ENCODE peak calls at places on chromosomes 6 and 20, in nine cellular contexts. One of them, this sample, is unnamed.

GRCh38 chr6:70520575-70520974 is 46.2 kb upstream of the SDHAF4 start:
- DNase-seq in heart right ventricle: no peak
- DNase-seq in germinal center: peak
- DNase-seq in central memory CD8-positive, alpha-beta T cell: no peak
- DNase-seq in BE2C: no peak
- DNase-seq in activated naive CD4-positive, alpha-beta T cell treated with anti-CD3 and anti-CD28 coated beads for 36 hours: peak
- DNase-seq in left cardiac atrium: no peak
- DNase-seq in OCI-LY7: peak
- DNase-seq in activated CD4-positive, alpha-beta T cell treated with anti-CD3 and anti-CD28 coated beads, Interleukin-2, amount 50 U/mL, for 1 hour: no peak
- DNase-seq in this sample: no peak

GRCh38 chr20:35394271-35394670 is 17.5 kb downstream of the UQCC1 start:
- DNase-seq in left cardiac atrium: no peak
- DNase-seq in central memory CD8-positive, alpha-beta T cell: no peak
- DNase-seq in activated CD4-positive, alpha-beta T cell treated with anti-CD3 and anti-CD28 coated beads, Interleukin-2, amount 50 U/mL, for 1 hour: no peak
- DNase-seq in OCI-LY7: no peak
- DNase-seq in heart right ventricle: no peak
- DNase-seq in germinal center: no peak
- DNase-seq in activated naive CD4-positive, alpha-beta T cell treated with anti-CD3 and anti-CD28 coated beads for 36 hours: no peak
- DNase-seq in BE2C: no peak
- DNase-seq in this sample: no peak

GRCh38 chr6:37882724-37883413 is 63.3 kb downstream of the ZFAND3 start:
- DNase-seq in central memory CD8-positive, alpha-beta T cell: no peak
- DNase-seq in activated CD4-positive, alpha-beta T cell treated with anti-CD3 and anti-CD28 coated beads, Interleukin-2, amount 50 U/mL, for 1 hour: no peak
- DNase-seq in OCI-LY7: no peak
- DNase-seq in germinal center: no peak
- DNase-seq in BE2C: no peak
- DNase-seq in left cardiac atrium: no peak
- DNase-seq in heart right ventricle: no peak
- DNase-seq in activated naive CD4-positive, alpha-beta T cell treated with anti-CD3 and anti-CD28 coated beads for 36 hours: no peak
- DNase-seq in this sample: no peak

GRCh38 chr6:167827062-167827587 is 414 bp downstream of the AFDN start:
- DNase-seq in BE2C: no peak
- DNase-seq in OCI-LY7: peak
- DNase-seq in germinal center: no peak
- DNase-seq in activated CD4-positive, alpha-beta T cell treated with anti-CD3 and anti-CD28 coated beads, Interleukin-2, amount 50 U/mL, for 1 hour: no peak
- DNase-seq in central memory CD8-positive, alpha-beta T cell: no peak
- DNase-seq in activated naive CD4-positive, alpha-beta T cell treated with anti-CD3 and anti-CD28 coated beads for 36 hours: no peak
- DNase-seq in heart right ventricle: peak
- DNase-seq in left cardiac atrium: peak
- DNase-seq in this sample: no peak

GRCh38 chr20:17611540-17612286 is 41.8 kb downstream of the DSTN start:
- DNase-seq in activated naive CD4-positive, alpha-beta T cell treated with anti-CD3 and anti-CD28 coated beads for 36 hours: no peak
- DNase-seq in OCI-LY7: peak
- DNase-seq in left cardiac atrium: peak
- DNase-seq in germinal center: no peak
- DNase-seq in BE2C: no peak
- DNase-seq in central memory CD8-positive, alpha-beta T cell: no peak
- DNase-seq in heart right ventricle: no peak
- DNase-seq in activated CD4-positive, alpha-beta T cell treated with anti-CD3 and anti-CD28 coated beads, Interleukin-2, amount 50 U/mL, for 1 hour: no peak
- DNase-seq in this sample: no peak

GRCh38 chr20:38825901-38826625 is 20.6 kb downstream of the PPP1R16B start:
- DNase-seq in BE2C: no peak
- DNase-seq in OCI-LY7: no peak
- DNase-seq in heart right ventricle: no peak
- DNase-seq in germinal center: no peak
- DNase-seq in activated naive CD4-positive, alpha-beta T cell treated with anti-CD3 and anti-CD28 coated beads for 36 hours: no peak
- DNase-seq in activated CD4-positive, alpha-beta T cell treated with anti-CD3 and anti-CD28 coated beads, Interleukin-2, amount 50 U/mL, for 1 hour: no peak
- DNase-seq in left cardiac atrium: no peak
- DNase-seq in central memory CD8-positive, alpha-beta T cell: no peak
- DNase-seq in this sample: no peak

GRCh38 chr20:59064214-59064722 is 21.7 kb upstream of the PRELID3B start:
- DNase-seq in activated CD4-positive, alpha-beta T cell treated with anti-CD3 and anti-CD28 coated beads, Interleukin-2, amount 50 U/mL, for 1 hour: no peak
- DNase-seq in germinal center: no peak
- DNase-seq in OCI-LY7: no peak
- DNase-seq in central memory CD8-positive, alpha-beta T cell: no peak
- DNase-seq in BE2C: no peak
- DNase-seq in heart right ventricle: no peak
- DNase-seq in left cardiac atrium: no peak
- DNase-seq in activated naive CD4-positive, alpha-beta T cell treated with anti-CD3 and anti-CD28 coated beads for 36 hours: no peak
- DNase-seq in this sample: no peak

GRCh38 chr20:48709744-48710143 is 118.1 kb downstream of the PREX1 start:
- DNase-seq in activated CD4-positive, alpha-beta T cell treated with anti-CD3 and anti-CD28 coated beads, Interleukin-2, amount 50 U/mL, for 1 hour: no peak
- DNase-seq in activated naive CD4-positive, alpha-beta T cell treated with anti-CD3 and anti-CD28 coated beads for 36 hours: no peak
- DNase-seq in germinal center: no peak
- DNase-seq in central memory CD8-positive, alpha-beta T cell: no peak
- DNase-seq in BE2C: no peak
- DNase-seq in left cardiac atrium: no peak
- DNase-seq in OCI-LY7: no peak
- DNase-seq in heart right ventricle: no peak
- DNase-seq in this sample: no peak

GRCh38 chr20:45303586-45304463 is 2.8 kb upstream of the RBPJL start:
- DNase-seq in OCI-LY7: no peak
- DNase-seq in germinal center: no peak
- DNase-seq in left cardiac atrium: no peak
- DNase-seq in heart right ventricle: no peak
- DNase-seq in activated CD4-positive, alpha-beta T cell treated with anti-CD3 and anti-CD28 coated beads, Interleukin-2, amount 50 U/mL, for 1 hour: no peak
- DNase-seq in central memory CD8-positive, alpha-beta T cell: no peak
- DNase-seq in activated naive CD4-positive, alpha-beta T cell treated with anti-CD3 and anti-CD28 coated beads for 36 hours: no peak
- DNase-seq in BE2C: no peak
- DNase-seq in this sample: no peak

GRCh38 chr20:29878281-29878741 is 1379.2 kb upstream of the DEFB115 start:
- DNase-seq in activated CD4-positive, alpha-beta T cell treated with anti-CD3 and anti-CD28 coated beads, Interleukin-2, amount 50 U/mL, for 1 hour: no peak
- DNase-seq in OCI-LY7: no peak
- DNase-seq in left cardiac atrium: no peak
- DNase-seq in BE2C: peak
- DNase-seq in central memory CD8-positive, alpha-beta T cell: no peak
- DNase-seq in heart right ventricle: peak
- DNase-seq in activated naive CD4-positive, alpha-beta T cell treated with anti-CD3 and anti-CD28 coated beads for 36 hours: no peak
- DNase-seq in germinal center: no peak
- DNase-seq in this sample: peak

GRCh38 chr6:151385177-151385576 is 6.2 kb downstream of the ZBTB2 start:
- DNase-seq in activated CD4-positive, alpha-beta T cell treated with anti-CD3 and anti-CD28 coated beads, Interleukin-2, amount 50 U/mL, for 1 hour: no peak
- DNase-seq in left cardiac atrium: no peak
- DNase-seq in heart right ventricle: no peak
- DNase-seq in activated naive CD4-positive, alpha-beta T cell treated with anti-CD3 and anti-CD28 coated beads for 36 hours: no peak
- DNase-seq in central memory CD8-positive, alpha-beta T cell: no peak
- DNase-seq in BE2C: no peak
- DNase-seq in OCI-LY7: no peak
- DNase-seq in germinal center: no peak
- DNase-seq in this sample: no peak

GRCh38 chr6:155265843-155266535 is 2.2 kb downstream of the CLDN20 start:
- DNase-seq in left cardiac atrium: no peak
- DNase-seq in germinal center: no peak
- DNase-seq in activated CD4-positive, alpha-beta T cell treated with anti-CD3 and anti-CD28 coated beads, Interleukin-2, amount 50 U/mL, for 1 hour: no peak
- DNase-seq in BE2C: no peak
- DNase-seq in heart right ventricle: no peak
- DNase-seq in OCI-LY7: no peak
- DNase-seq in activated naive CD4-positive, alpha-beta T cell treated with anti-CD3 and anti-CD28 coated beads for 36 hours: no peak
- DNase-seq in central memory CD8-positive, alpha-beta T cell: no peak
- DNase-seq in this sample: no peak

GRCh38 chr20:20685635-20686034 is 26.8 kb downstream of the RALGAPA2 start:
- DNase-seq in left cardiac atrium: no peak
- DNase-seq in activated naive CD4-positive, alpha-beta T cell treated with anti-CD3 and anti-CD28 coated beads for 36 hours: no peak
- DNase-seq in germinal center: no peak
- DNase-seq in activated CD4-positive, alpha-beta T cell treated with anti-CD3 and anti-CD28 coated beads, Interleukin-2, amount 50 U/mL, for 1 hour: no peak
- DNase-seq in heart right ventricle: no peak
- DNase-seq in BE2C: no peak
- DNase-seq in central memory CD8-positive, alpha-beta T cell: no peak
- DNase-seq in OCI-LY7: no peak
- DNase-seq in this sample: no peak

GRCh38 chr20:63032861-63033634 is 26.3 kb upstream of the BHLHE23 start:
- DNase-seq in BE2C: no peak
- DNase-seq in OCI-LY7: peak
- DNase-seq in activated CD4-positive, alpha-beta T cell treated with anti-CD3 and anti-CD28 coated beads, Interleukin-2, amount 50 U/mL, for 1 hour: no peak
- DNase-seq in left cardiac atrium: no peak
- DNase-seq in activated naive CD4-positive, alpha-beta T cell treated with anti-CD3 and anti-CD28 coated beads for 36 hours: no peak
- DNase-seq in central memory CD8-positive, alpha-beta T cell: no peak
- DNase-seq in heart right ventricle: peak
- DNase-seq in germinal center: peak
- DNase-seq in this sample: no peak

GRCh38 chr20:64238115-64238825 is 17.3 kb upstream of the PCMTD2 start:
- DNase-seq in heart right ventricle: no peak
- DNase-seq in activated naive CD4-positive, alpha-beta T cell treated with anti-CD3 and anti-CD28 coated beads for 36 hours: no peak
- DNase-seq in BE2C: no peak
- DNase-seq in activated CD4-positive, alpha-beta T cell treated with anti-CD3 and anti-CD28 coated beads, Interleukin-2, amount 50 U/mL, for 1 hour: no peak
- DNase-seq in germinal center: no peak
- DNase-seq in central memory CD8-positive, alpha-beta T cell: no peak
- DNase-seq in left cardiac atrium: no peak
- DNase-seq in OCI-LY7: no peak
- DNase-seq in this sample: peak

GRCh38 chr6:33199687-33200233 is 705 bp downstream of the RXRB start:
- DNase-seq in BE2C: no peak
- DNase-seq in activated naive CD4-positive, alpha-beta T cell treated with anti-CD3 and anti-CD28 coated beads for 36 hours: peak
- DNase-seq in central memory CD8-positive, alpha-beta T cell: no peak
- DNase-seq in activated CD4-positive, alpha-beta T cell treated with anti-CD3 and anti-CD28 coated beads, Interleukin-2, amount 50 U/mL, for 1 hour: no peak
- DNase-seq in OCI-LY7: peak
- DNase-seq in heart right ventricle: peak
- DNase-seq in germinal center: peak
- DNase-seq in left cardiac atrium: peak
- DNase-seq in this sample: peak

GRCh38 chr6:168562576-168563151 is 121.7 kb downstream of the SMOC2 start:
- DNase-seq in heart right ventricle: no peak
- DNase-seq in activated CD4-positive, alpha-beta T cell treated with anti-CD3 and anti-CD28 coated beads, Interleukin-2, amount 50 U/mL, for 1 hour: no peak
- DNase-seq in central memory CD8-positive, alpha-beta T cell: no peak
- DNase-seq in BE2C: no peak
- DNase-seq in left cardiac atrium: no peak
- DNase-seq in OCI-LY7: no peak
- DNase-seq in activated naive CD4-positive, alpha-beta T cell treated with anti-CD3 and anti-CD28 coated beads for 36 hours: no peak
- DNase-seq in germinal center: no peak
- DNase-seq in this sample: no peak

GRCh38 chr6:21436625-21437024 is 156.9 kb upstream of the SOX4 start:
- DNase-seq in left cardiac atrium: no peak
- DNase-seq in OCI-LY7: no peak
- DNase-seq in activated CD4-positive, alpha-beta T cell treated with anti-CD3 and anti-CD28 coated beads, Interleukin-2, amount 50 U/mL, for 1 hour: no peak
- DNase-seq in heart right ventricle: no peak
- DNase-seq in activated naive CD4-positive, alpha-beta T cell treated with anti-CD3 and anti-CD28 coated beads for 36 hours: no peak
- DNase-seq in central memory CD8-positive, alpha-beta T cell: no peak
- DNase-seq in BE2C: no peak
- DNase-seq in germinal center: no peak
- DNase-seq in this sample: no peak

GRCh38 chr6:122903266-122903915 is 92.6 kb upstream of the CLVS2 start:
- DNase-seq in activated naive CD4-positive, alpha-beta T cell treated with anti-CD3 and anti-CD28 coated beads for 36 hours: no peak
- DNase-seq in central memory CD8-positive, alpha-beta T cell: no peak
- DNase-seq in heart right ventricle: no peak
- DNase-seq in left cardiac atrium: no peak
- DNase-seq in activated CD4-positive, alpha-beta T cell treated with anti-CD3 and anti-CD28 coated beads, Interleukin-2, amount 50 U/mL, for 1 hour: no peak
- DNase-seq in BE2C: no peak
- DNase-seq in OCI-LY7: no peak
- DNase-seq in germinal center: no peak
- DNase-seq in this sample: no peak

GRCh38 chr6:33860706-33861474 is 57.1 kb upstream of the MLN start:
- DNase-seq in left cardiac atrium: no peak
- DNase-seq in central memory CD8-positive, alpha-beta T cell: no peak
- DNase-seq in activated CD4-positive, alpha-beta T cell treated with anti-CD3 and anti-CD28 coated beads, Interleukin-2, amount 50 U/mL, for 1 hour: peak
- DNase-seq in heart right ventricle: no peak
- DNase-seq in BE2C: no peak
- DNase-seq in germinal center: no peak
- DNase-seq in activated naive CD4-positive, alpha-beta T cell treated with anti-CD3 and anti-CD28 coated beads for 36 hours: peak
- DNase-seq in OCI-LY7: peak
- DNase-seq in this sample: peak

GRCh38 chr6:46651766-46652165 is 852 bp downstream of the CYP39A1 start:
- DNase-seq in activated naive CD4-positive, alpha-beta T cell treated with anti-CD3 and anti-CD28 coated beads for 36 hours: no peak
- DNase-seq in activated CD4-positive, alpha-beta T cell treated with anti-CD3 and anti-CD28 coated beads, Interleukin-2, amount 50 U/mL, for 1 hour: no peak
- DNase-seq in left cardiac atrium: no peak
- DNase-seq in BE2C: no peak
- DNase-seq in central memory CD8-positive, alpha-beta T cell: no peak
- DNase-seq in germinal center: no peak
- DNase-seq in heart right ventricle: no peak
- DNase-seq in OCI-LY7: peak
- DNase-seq in this sample: no peak

GRCh38 chr20:44649976-44650375 is 1.5 kb downstream of the ADA start:
- DNase-seq in left cardiac atrium: peak
- DNase-seq in germinal center: no peak
- DNase-seq in BE2C: no peak
- DNase-seq in activated naive CD4-positive, alpha-beta T cell treated with anti-CD3 and anti-CD28 coated beads for 36 hours: no peak
- DNase-seq in heart right ventricle: no peak
- DNase-seq in activated CD4-positive, alpha-beta T cell treated with anti-CD3 and anti-CD28 coated beads, Interleukin-2, amount 50 U/mL, for 1 hour: no peak
- DNase-seq in OCI-LY7: peak
- DNase-seq in central memory CD8-positive, alpha-beta T cell: no peak
- DNase-seq in this sample: no peak

GRCh38 chr6:56026461-56027180 is 151.2 kb upstream of the BMP5 start:
- DNase-seq in germinal center: no peak
- DNase-seq in OCI-LY7: no peak
- DNase-seq in BE2C: peak
- DNase-seq in activated CD4-positive, alpha-beta T cell treated with anti-CD3 and anti-CD28 coated beads, Interleukin-2, amount 50 U/mL, for 1 hour: no peak
- DNase-seq in central memory CD8-positive, alpha-beta T cell: no peak
- DNase-seq in left cardiac atrium: no peak
- DNase-seq in heart right ventricle: no peak
- DNase-seq in activated naive CD4-positive, alpha-beta T cell treated with anti-CD3 and anti-CD28 coated beads for 36 hours: no peak
- DNase-seq in this sample: no peak

GRCh38 chr20:64111841-64112641 is 4.7 kb upstream of the NPBWR2 start:
- DNase-seq in left cardiac atrium: no peak
- DNase-seq in germinal center: no peak
- DNase-seq in BE2C: peak
- DNase-seq in central memory CD8-positive, alpha-beta T cell: peak
- DNase-seq in OCI-LY7: no peak
- DNase-seq in activated naive CD4-positive, alpha-beta T cell treated with anti-CD3 and anti-CD28 coated beads for 36 hours: no peak
- DNase-seq in activated CD4-positive, alpha-beta T cell treated with anti-CD3 and anti-CD28 coated beads, Interleukin-2, amount 50 U/mL, for 1 hour: no peak
- DNase-seq in heart right ventricle: no peak
- DNase-seq in this sample: peak

GRCh38 chr6:82878812-82879211 is 186.8 kb downstream of the UBE3D start:
- DNase-seq in activated CD4-positive, alpha-beta T cell treated with anti-CD3 and anti-CD28 coated beads, Interleukin-2, amount 50 U/mL, for 1 hour: no peak
- DNase-seq in left cardiac atrium: no peak
- DNase-seq in BE2C: no peak
- DNase-seq in germinal center: no peak
- DNase-seq in central memory CD8-positive, alpha-beta T cell: no peak
- DNase-seq in OCI-LY7: no peak
- DNase-seq in heart right ventricle: no peak
- DNase-seq in activated naive CD4-positive, alpha-beta T cell treated with anti-CD3 and anti-CD28 coated beads for 36 hours: no peak
- DNase-seq in this sample: no peak

GRCh38 chr6:38445912-38446311 is 193.8 kb downstream of the BTBD9 start:
- DNase-seq in BE2C: no peak
- DNase-seq in activated naive CD4-positive, alpha-beta T cell treated with anti-CD3 and anti-CD28 coated beads for 36 hours: no peak
- DNase-seq in central memory CD8-positive, alpha-beta T cell: no peak
- DNase-seq in activated CD4-positive, alpha-beta T cell treated with anti-CD3 and anti-CD28 coated beads, Interleukin-2, amount 50 U/mL, for 1 hour: no peak
- DNase-seq in OCI-LY7: no peak
- DNase-seq in left cardiac atrium: no peak
- DNase-seq in heart right ventricle: no peak
- DNase-seq in germinal center: no peak
- DNase-seq in this sample: no peak

GRCh38 chr6:14466278-14466677 is 348.7 kb downstream of the CD83 start:
- DNase-seq in germinal center: no peak
- DNase-seq in left cardiac atrium: no peak
- DNase-seq in activated CD4-positive, alpha-beta T cell treated with anti-CD3 and anti-CD28 coated beads, Interleukin-2, amount 50 U/mL, for 1 hour: no peak
- DNase-seq in central memory CD8-positive, alpha-beta T cell: no peak
- DNase-seq in activated naive CD4-positive, alpha-beta T cell treated with anti-CD3 and anti-CD28 coated beads for 36 hours: no peak
- DNase-seq in BE2C: no peak
- DNase-seq in OCI-LY7: no peak
- DNase-seq in heart right ventricle: no peak
- DNase-seq in this sample: no peak

GRCh38 chr20:24651171-24651972 is 181.9 kb downstream of the SYNDIG1 start:
- DNase-seq in OCI-LY7: no peak
- DNase-seq in heart right ventricle: no peak
- DNase-seq in activated CD4-positive, alpha-beta T cell treated with anti-CD3 and anti-CD28 coated beads, Interleukin-2, amount 50 U/mL, for 1 hour: no peak
- DNase-seq in activated naive CD4-positive, alpha-beta T cell treated with anti-CD3 and anti-CD28 coated beads for 36 hours: no peak
- DNase-seq in BE2C: no peak
- DNase-seq in germinal center: no peak
- DNase-seq in central memory CD8-positive, alpha-beta T cell: no peak
- DNase-seq in left cardiac atrium: no peak
- DNase-seq in this sample: no peak

GRCh38 chr6:5175195-5175594 is 85.6 kb downstream of the LYRM4 start:
- DNase-seq in heart right ventricle: no peak
- DNase-seq in left cardiac atrium: no peak
- DNase-seq in OCI-LY7: peak
- DNase-seq in germinal center: peak
- DNase-seq in activated CD4-positive, alpha-beta T cell treated with anti-CD3 and anti-CD28 coated beads, Interleukin-2, amount 50 U/mL, for 1 hour: no peak
- DNase-seq in central memory CD8-positive, alpha-beta T cell: no peak
- DNase-seq in BE2C: no peak
- DNase-seq in activated naive CD4-positive, alpha-beta T cell treated with anti-CD3 and anti-CD28 coated beads for 36 hours: peak
- DNase-seq in this sample: no peak

This sample was measured in psoas muscle.